ENCODE peak calls at places on chromosomes 3 and 15, in five cellular contexts. O, P, J, I and W are unnamed samples.

GRCh38 chr3:186225603-186226002 is 116.7 kb upstream of the ETV5 start:
- DNase-seq in J (no peak), O (no peak), I (no peak), P (no peak), W (no peak)

GRCh38 chr3:54836876-54837275 is 91.0 kb downstream of the LRTM1 start:
- DNase-seq in J (no peak), I (no peak), O (no peak), P (no peak), W (no peak)

GRCh38 chr3:178768072-178768864 is 232.0 kb downstream of the KCNMB2 start:
- DNase-seq in I (no peak), J (no peak), P (no peak), O (no peak), W (no peak)

GRCh38 chr15:29651476-29652072 is 170.7 kb downstream of the TJP1 start:
- DNase-seq in J (no peak), O (no peak), P (no peak), I (no peak), W (no peak)

GRCh38 chr3:31981206-31982181 is at the start of the genes OSBPL10 and ZNF860:
- DNase-seq in O (peak), I (peak), P (peak), J (peak), W (no peak)

GRCh38 chr3:151431940-151432339 is 28.9 kb downstream of the IGSF10 start:
- DNase-seq in P (peak), I (peak), J (no peak), O (no peak), W (no peak)

GRCh38 chr15:70140543-70141375 is 43.0 kb upstream of the TLE3 start:
- DNase-seq in J (no peak), O (no peak), I (peak), P (no peak), W (no peak)

GRCh38 chr3:86988235-86988634 is 2.7 kb downstream of the VGLL3 start:
- DNase-seq in J (no peak), I (peak), O (no peak), P (peak), W (no peak)

GRCh38 chr15:62649793-62650420 is 392.6 kb upstream of the TPM1 start:
- DNase-seq in J (no peak), O (peak), P (no peak), I (peak), W (no peak)

GRCh38 chr3:120472121-120472844 is 21.5 kb upstream of the FSTL1 start:
- DNase-seq in O (no peak), J (no peak), P (no peak), I (no peak), W (no peak)

GRCh38 chr3:148077318-148077923 is 620.3 kb upstream of the AGTR1 start:
- DNase-seq in J (no peak), P (peak), O (no peak), I (peak), W (no peak)

GRCh38 chr3:33074217-33075067 is 22.5 kb downstream of the GLB1 start:
- DNase-seq in J (peak), O (peak), I (peak), P (peak), W (peak)

GRCh38 chr15:51119120-51119519 is 24.4 kb upstream of the TNFAIP8L3 start:
- DNase-seq in I (no peak), P (no peak), O (no peak), J (no peak), W (no peak)

GRCh38 chr15:25250906-25251622 is 187.8 kb downstream of the UBE3A start:
- DNase-seq in P (no peak), J (no peak), I (no peak), O (no peak), W (no peak)

GRCh38 chr3:163622384-163622783 is 1455.9 kb downstream of the SI start:
- DNase-seq in I (no peak), P (no peak), J (no peak), O (no peak), W (peak)
- TF ChIP-seq CTCF in I (no peak), P (no peak), J (peak), O (no peak), W (peak)

GRCh38 chr3:139934557-139935070 is 371 bp upstream of the CLSTN2 start:
- DNase-seq in P (no peak), I (no peak), J (peak), O (peak), W (peak)
- TF ChIP-seq CTCF in P (no peak), I (no peak), J (no peak), O (peak), W (peak)

GRCh38 chr15:43105778-43106485 is at the start of gene UBR1:
- DNase-seq in J (peak), P (peak), O (peak), I (peak), W (peak)
- TF ChIP-seq CTCF in J (no peak), P (no peak), O (no peak), I (no peak), W (no peak)

GRCh38 chr3:102034639-102035038 is 185.3 kb downstream of the NFKBIZ start:
- DNase-seq in P (no peak), I (no peak), J (no peak), O (no peak), W (no peak)

GRCh38 chr3:102036472-102036871 is 187.2 kb downstream of the NFKBIZ start:
- DNase-seq in O (no peak), I (no peak), J (no peak), P (no peak), W (no peak)

GRCh38 chr3:102037209-102037608 is 187.9 kb downstream of the NFKBIZ start:
- DNase-seq in O (no peak), J (no peak), I (peak), P (no peak), W (no peak)

GRCh38 chr3:102035118-102035517 is 185.8 kb downstream of the NFKBIZ start:
- DNase-seq in I (no peak), J (no peak), P (no peak), O (no peak), W (no peak)

DNA sequence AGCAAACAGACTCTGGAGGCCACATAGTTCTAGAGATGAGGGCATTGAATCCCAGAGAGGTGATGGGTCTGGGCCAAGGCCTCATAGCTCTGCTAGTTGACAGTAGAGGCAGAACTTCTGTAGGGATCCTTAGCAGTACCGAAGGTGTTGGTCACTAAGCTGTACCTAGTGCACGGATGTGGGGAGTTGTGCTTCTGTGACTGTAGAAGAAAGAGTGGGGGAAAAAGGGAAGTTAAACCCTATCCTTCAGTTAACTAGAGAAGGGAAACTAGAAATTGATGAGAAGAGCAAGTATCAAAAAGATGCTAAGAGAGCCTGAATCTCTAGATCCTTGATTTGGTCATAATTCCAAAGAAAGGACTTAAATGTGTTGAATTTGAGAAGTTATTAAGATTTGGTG is 186.7 kb downstream of the NFKBIZ start:
- DNase-seq in P (no peak), I (no peak), J (no peak), O (no peak), W (no peak)
- TF ChIP-seq CTCF in P (no peak), I (no peak), J (no peak), O (no peak), W (no peak)

GRCh38 chr15:98648654-98649537 is 557 bp downstream of the IGF1R start:
- DNase-seq in I (peak), P (peak), J (peak), O (no peak), W (peak)
- TF ChIP-seq CTCF in I (no peak), P (peak), J (no peak), O (no peak), W (no peak)

GRCh38 chr15:52419494-52419893 is 109.2 kb downstream of the MYO5A start:
- DNase-seq in J (no peak), O (no peak), I (no peak), P (no peak), W (no peak)
- TF ChIP-seq CTCF in J (no peak), O (no peak), I (no peak), P (no peak), W (no peak)

GRCh38 chr3:189974372-189974771 is 146.3 kb downstream of the P3H2 start:
- DNase-seq in P (no peak), J (no peak), I (no peak), O (no peak), W (no peak)

GRCh38 chr3:189977174-189977573 is 143.5 kb downstream of the P3H2 start:
- DNase-seq in P (no peak), I (no peak), O (no peak), J (no peak), W (no peak)

GRCh38 chr3:189978753-189979152 is 141.9 kb downstream of the P3H2 start:
- DNase-seq in P (no peak), J (no peak), I (no peak), O (no peak), W (no peak)

GRCh38 chr3:189975376-189975990 is 145.2 kb downstream of the P3H2 start:
- DNase-seq in I (peak), P (no peak), O (no peak), J (no peak), W (no peak)
- TF ChIP-seq CTCF in I (no peak), P (no peak), O (no peak), J (no peak), W (no peak)